ENCODE peak calls at places on chromosome 17, in four cellular contexts. K is IMR-90; D is iris pigment epithelial cell; X is activated T-helper 9 cell treated with anti-CD3 and anti-CD28 coated beads, Interleukin-2, amount 50 U/mL, for 16 hours. O is an unnamed sample.

GRCh38 chr17:14552311-14552710 is 251.4 kb downstream of the HS3ST3B1 start:
- DNase-seq in D (no peak), X (no peak), K (no peak), O (no peak)

GRCh38 chr17:78351449-78352006 is 8.3 kb downstream of the SOCS3 start:
- DNase-seq in K (peak; percentile 98), X (no peak), D (peak; percentile 97), O (peak; percentile 93)

GRCh38 chr17:45431531-45432404 is 902 bp downstream of the ARHGAP27 start:
- DNase-seq in X (peak; percentile 64), D (no peak), K (peak; percentile 31), O (peak; percentile 39)

GRCh38 chr17:45794840-45795239 is 10.7 kb downstream of the CRHR1 start:
- DNase-seq in D (no peak), K (no peak), X (no peak), O (no peak)

GRCh38 chr17:37359682-37360188 is 16.1 kb upstream of the C17orf78 start:
- DNase-seq in D (peak; percentile 31), K (peak; percentile 11), X (no peak), O (no peak)

GRCh38 chr17:8005951-8006730 is 3.7 kb downstream of the GUCY2D start:
- DNase-seq in X (no peak), K (no peak), D (no peak), O (no peak)

GRCh38 chr17:28827672-28828071 is 14.9 kb downstream of the FAM222B start:
- DNase-seq in X (no peak), K (no peak), D (no peak), O (no peak)

GRCh38 chr17:4444782-4445473 is 11.2 kb downstream of the SPNS3 start:
- DNase-seq in D (no peak), X (no peak), K (no peak), O (no peak)

GRCh38 chr17:63675231-63675606 is 24.7 kb downstream of the LIMD2 start:
- DNase-seq in K (no peak), D (peak; percentile 40), X (no peak), O (peak; percentile 7)

GRCh38 chr17:48054238-48055185 is 6.4 kb downstream of the NFE2L1 start:
- DNase-seq in K (peak; percentile 60), X (no peak), D (peak; percentile 95), O (peak; percentile 86)

GRCh38 chr17:38749222-38750043 is 1.3 kb upstream of the PCGF2 start:
- DNase-seq in D (peak; percentile 63), K (peak; percentile 52), X (no peak), O (peak; percentile 74)

GRCh38 chr17:52648995-52649394 is 490.5 kb upstream of the CA10 start:
- DNase-seq in D (no peak), X (no peak), K (no peak), O (no peak)

GRCh38 chr17:74192950-74193781 is 10.3 kb upstream of the RPL38 start:
- DNase-seq in D (no peak), K (no peak), X (no peak), O (no peak)

GRCh38 chr17:8285270-8286181 is 2.9 kb upstream of the RANGRF start:
- DNase-seq in X (no peak), D (no peak), K (no peak), O (no peak)

GRCh38 chr17:69336580-69336979 is 9.6 kb upstream of the ABCA5 start:
- DNase-seq in D (no peak), K (no peak), X (no peak), O (no peak)

GRCh38 chr17:1460233-1460632 is 4.2 kb upstream of the CRK start:
- DNase-seq in D (no peak), X (no peak), K (no peak), O (no peak)

GRCh38 chr17:4004517-4005295 is 40.5 kb upstream of the ATP2A3 start:
- DNase-seq in K (no peak), X (peak; percentile 36), D (peak; percentile 29), O (peak; percentile 11)

GRCh38 chr17:44278006-44278405 is 10.1 kb upstream of the SLC4A1 start:
- DNase-seq in D (peak; percentile 33), K (peak; percentile 68), X (no peak), O (no peak)

GRCh38 chr17:79036609-79037008 is 12.6 kb downstream of the C1QTNF1 start:
- DNase-seq in X (no peak), D (peak; percentile 93), K (peak; percentile 94), O (peak; percentile 87)

GRCh38 chr17:62847426-62847825 is 39.3 kb upstream of the MARCHF10 start:
- DNase-seq in X (no peak), D (no peak), K (no peak), O (no peak)

GRCh38 chr17:38798614-38799500 is 499 bp downstream of the PIP4K2B start:
- DNase-seq in X (peak; percentile 27), K (peak; percentile 35), D (peak; percentile 57), O (peak; percentile 44)

GRCh38 chr17:6213859-6214258 is 143.7 kb downstream of the WSCD1 start:
- DNase-seq in X (no peak), K (no peak), D (no peak), O (no peak)

O was measured in fibroblast of lung.